ENCODE peak calls at places on chromosomes 6 and 20, in four cellular contexts. One of them, this sample, is unnamed.

GRCh38 chr20:31715766-31716165 is 6.9 kb downstream of the BCL2L1 start:
- DNase-seq in HCT116: no peak
- DNase-seq in esophagus muscularis mucosa: no peak
- DNase-seq in lower leg skin: no peak
- DNase-seq in this sample: no peak

GRCh38 chr20:5470458-5470857 is 153.7 kb upstream of the PROKR2 start:
- DNase-seq in lower leg skin: no peak
- DNase-seq in HCT116: no peak
- DNase-seq in esophagus muscularis mucosa: no peak
- DNase-seq in this sample: no peak

GRCh38 chr6:136333824-136334464 is 44.3 kb upstream of the BCLAF1 start:
- DNase-seq in esophagus muscularis mucosa: peak; percentile 45
- DNase-seq in HCT116: no peak
- DNase-seq in lower leg skin: no peak
- DNase-seq in this sample: no peak

GRCh38 chr6:13766201-13766634 is 48.1 kb downstream of the MCUR1 start:
- DNase-seq in esophagus muscularis mucosa: no peak
- DNase-seq in lower leg skin: peak; percentile 49
- DNase-seq in HCT116: peak; percentile 29
- DNase-seq in this sample: no peak

GRCh38 chr6:95133578-95133977 is 443.8 kb upstream of the MANEA start:
- DNase-seq in esophagus muscularis mucosa: no peak
- DNase-seq in HCT116: peak; percentile 16
- DNase-seq in lower leg skin: no peak
- DNase-seq in this sample: no peak

GRCh38 chr6:106803188-106803587 is 171.3 kb downstream of the CD24 start:
- DNase-seq in lower leg skin: no peak
- DNase-seq in esophagus muscularis mucosa: no peak
- DNase-seq in HCT116: no peak
- DNase-seq in this sample: no peak

GRCh38 chr6:128039542-128039941 is 138.7 kb upstream of the THEMIS start:
- DNase-seq in lower leg skin: no peak
- DNase-seq in HCT116: no peak
- DNase-seq in esophagus muscularis mucosa: no peak
- DNase-seq in this sample: no peak

GRCh38 chr20:21809961-21810523 is 104.6 kb downstream of the PAX1 start:
- DNase-seq in esophagus muscularis mucosa: no peak
- DNase-seq in HCT116: no peak
- DNase-seq in lower leg skin: no peak
- DNase-seq in this sample: no peak

GRCh38 chr6:146546440-146546839 is 2.8 kb downstream of the RAB32 start:
- DNase-seq in esophagus muscularis mucosa: no peak
- DNase-seq in HCT116: no peak
- DNase-seq in lower leg skin: peak; percentile 41
- DNase-seq in this sample: no peak

GRCh38 chr6:42101186-42101657 is 41.2 kb downstream of the C6orf132 start:
- DNase-seq in lower leg skin: no peak
- DNase-seq in HCT116: no peak
- DNase-seq in esophagus muscularis mucosa: no peak
- DNase-seq in this sample: no peak

GRCh38 chr20:57048027-57048869 is 218.2 kb downstream of the BMP7 start:
- DNase-seq in HCT116: no peak
- DNase-seq in esophagus muscularis mucosa: no peak
- DNase-seq in lower leg skin: peak; percentile 53
- DNase-seq in this sample: peak; percentile 62

GRCh38 chr6:39231844-39232243 is 2.6 kb upstream of the KCNK5 start:
- DNase-seq in HCT116: no peak
- DNase-seq in esophagus muscularis mucosa: no peak
- DNase-seq in lower leg skin: no peak
- DNase-seq in this sample: no peak

DNA sequence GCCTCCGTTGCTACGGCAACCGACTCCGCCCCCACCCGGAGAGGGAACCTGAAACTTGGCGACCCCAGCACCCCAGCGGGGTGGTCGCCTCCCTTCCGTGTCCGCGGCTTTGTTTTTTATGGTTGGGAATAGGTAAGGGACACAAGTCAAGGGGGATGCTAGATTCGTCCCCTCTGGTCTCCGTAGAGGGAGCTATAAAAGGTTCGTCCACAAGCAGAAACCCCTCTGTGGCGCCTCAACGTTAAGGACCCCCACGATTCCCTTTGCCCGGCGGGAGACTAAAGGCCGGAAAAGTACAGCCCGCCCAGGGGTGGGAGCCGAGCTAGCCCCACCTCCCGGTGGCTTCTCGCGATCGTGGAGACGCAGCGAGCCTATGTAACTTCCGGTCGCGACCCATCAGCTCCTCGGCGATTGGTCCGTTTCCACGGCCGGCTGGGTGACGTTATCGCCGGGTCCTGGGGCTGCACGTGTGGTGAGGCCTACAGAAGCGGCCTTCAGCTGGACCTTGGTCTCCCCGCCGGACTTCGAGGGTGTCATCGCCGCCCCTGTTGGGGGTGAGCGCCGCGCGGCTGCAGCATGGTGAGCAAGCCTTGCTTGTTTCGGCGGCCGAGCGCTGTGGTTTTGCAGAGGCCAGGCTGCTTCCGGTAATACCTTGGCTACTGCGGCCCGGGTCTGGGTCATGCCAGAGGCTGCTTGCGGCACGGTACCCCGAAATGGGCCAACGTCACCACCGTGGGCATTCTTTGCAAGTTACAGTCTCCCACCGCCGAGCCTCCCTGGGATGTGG is at the start of gene LTV1:
- DNase-seq in HCT116: peak; percentile 87
- DNase-seq in esophagus muscularis mucosa: peak; percentile 99
- DNase-seq in lower leg skin: peak; percentile 96
- DNase-seq in this sample: peak; percentile 91
- TF ChIP-seq POLR2A in HCT116: peak; percentile 65
- TF ChIP-seq POLR2A in esophagus muscularis mucosa: peak; percentile 18
- TF ChIP-seq POLR2A in lower leg skin: no peak
- TF ChIP-seq POLR2A in this sample: peak; percentile 91

GRCh38 chr6:16759181-16759645 is 2.0 kb downstream of the ATXN1 start:
- DNase-seq in esophagus muscularis mucosa: no peak
- DNase-seq in HCT116: no peak
- DNase-seq in lower leg skin: no peak
- DNase-seq in this sample: no peak

GRCh38 chr6:16761469-16762264 is 407 bp upstream of the ATXN1 start:
- DNase-seq in lower leg skin: peak; percentile 84
- DNase-seq in HCT116: peak; percentile 74
- DNase-seq in esophagus muscularis mucosa: peak; percentile 97
- DNase-seq in this sample: peak; percentile 48

GRCh38 chr6:16759646-16760535 is 1.4 kb downstream of the ATXN1 start:
- DNase-seq in HCT116: no peak
- DNase-seq in lower leg skin: peak; percentile 88
- DNase-seq in esophagus muscularis mucosa: peak; percentile 98
- DNase-seq in this sample: peak; percentile 46

GRCh38 chr6:16762265-16762546 is 946 bp upstream of the ATXN1 start:
- DNase-seq in lower leg skin: no peak
- DNase-seq in HCT116: no peak
- DNase-seq in esophagus muscularis mucosa: no peak
- DNase-seq in this sample: peak; percentile 12

DNA sequence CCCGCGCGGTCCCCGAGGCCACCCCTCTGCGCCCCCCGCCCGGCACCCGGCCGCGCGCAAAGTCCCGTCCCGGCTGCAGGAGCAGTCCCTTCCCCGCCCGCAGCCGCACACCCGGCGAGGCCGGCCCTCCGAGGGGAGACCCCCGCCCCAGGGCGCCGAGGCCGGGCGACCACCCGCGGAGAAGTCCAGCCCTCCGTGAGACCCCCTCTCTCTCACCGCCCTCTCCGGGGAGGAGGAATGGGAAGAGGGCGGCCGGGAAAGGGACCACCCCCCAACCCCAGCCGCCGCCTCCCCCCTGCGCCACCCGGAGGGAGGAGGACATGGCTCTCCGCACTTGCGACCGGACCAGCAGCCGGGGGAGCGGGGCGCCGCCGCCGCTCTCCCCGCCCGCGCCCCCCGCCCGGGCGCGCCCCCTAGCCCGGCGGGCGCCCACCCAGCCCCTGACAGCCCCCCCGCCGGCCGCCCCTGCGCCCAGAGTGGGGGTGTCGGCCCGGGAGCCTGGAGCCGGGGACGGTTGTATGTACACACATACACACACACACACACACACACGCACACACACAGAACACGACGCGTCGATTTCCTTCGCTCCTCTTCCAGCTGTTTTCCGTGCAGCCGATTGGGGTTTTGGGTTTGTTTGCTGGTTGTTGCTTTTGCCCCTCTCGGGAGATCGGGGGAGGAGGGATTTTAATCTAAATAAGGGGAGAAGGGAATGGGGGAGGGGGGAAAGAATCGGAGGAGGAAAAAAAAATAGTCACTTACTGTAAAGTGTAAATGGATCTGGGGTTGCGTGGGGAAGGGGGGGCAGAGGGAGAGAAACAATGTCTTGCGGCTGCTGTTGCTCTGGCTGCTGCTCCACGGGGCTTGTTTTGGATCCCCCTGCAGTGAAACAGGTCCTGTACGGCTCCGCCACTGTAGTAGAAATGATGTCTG is at the start of gene ATXN1:
- DNase-seq in HCT116: no peak
- DNase-seq in lower leg skin: peak; percentile 66
- DNase-seq in esophagus muscularis mucosa: no peak
- DNase-seq in this sample: peak; percentile 30
- TF ChIP-seq POLR2A in HCT116: no peak
- TF ChIP-seq POLR2A in lower leg skin: no peak
- TF ChIP-seq POLR2A in esophagus muscularis mucosa: no peak
- TF ChIP-seq POLR2A in this sample: peak; percentile 63

GRCh38 chr6:127013865-127014264 is 104.6 kb upstream of the RSPO3 start:
- DNase-seq in esophagus muscularis mucosa: no peak
- DNase-seq in lower leg skin: no peak
- DNase-seq in HCT116: no peak
- DNase-seq in this sample: no peak

GRCh38 chr6:127022297-127022696 is 96.2 kb upstream of the RSPO3 start:
- DNase-seq in lower leg skin: peak; percentile 16
- DNase-seq in esophagus muscularis mucosa: no peak
- DNase-seq in HCT116: no peak
- DNase-seq in this sample: no peak

GRCh38 chr6:127023001-127023778 is 95.3 kb upstream of the RSPO3 start:
- DNase-seq in HCT116: no peak
- DNase-seq in esophagus muscularis mucosa: no peak
- DNase-seq in lower leg skin: no peak
- DNase-seq in this sample: no peak

GRCh38 chr6:127015858-127016257 is 102.6 kb upstream of the RSPO3 start:
- DNase-seq in esophagus muscularis mucosa: no peak
- DNase-seq in HCT116: no peak
- DNase-seq in lower leg skin: no peak
- DNase-seq in this sample: no peak

GRCh38 chr6:127019828-127020227 is 98.6 kb upstream of the RSPO3 start:
- DNase-seq in esophagus muscularis mucosa: no peak
- DNase-seq in lower leg skin: no peak
- DNase-seq in HCT116: no peak
- DNase-seq in this sample: no peak
- TF ChIP-seq POLR2A in esophagus muscularis mucosa: no peak
- TF ChIP-seq POLR2A in lower leg skin: no peak
- TF ChIP-seq POLR2A in HCT116: no peak
- TF ChIP-seq POLR2A in this sample: no peak

DNA sequence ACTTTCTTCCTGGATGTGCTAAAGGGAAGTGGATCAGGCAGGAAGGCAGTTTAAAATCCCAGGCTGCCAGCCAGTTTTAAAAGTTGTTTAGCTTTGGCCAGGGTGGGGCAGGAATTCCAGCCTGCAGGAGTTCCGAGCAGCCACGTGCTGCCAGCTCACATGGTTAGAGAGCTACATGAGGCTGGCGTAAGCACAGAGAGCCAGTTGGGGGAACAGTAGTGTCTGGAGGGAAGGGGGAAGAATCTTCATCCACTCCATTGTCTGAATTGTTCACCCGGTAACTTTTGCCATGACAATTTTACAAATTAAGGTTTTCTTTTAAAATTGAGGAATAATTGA is 12.0 kb downstream of the CDC25B start:
- DNase-seq in HCT116: peak; percentile 80
- DNase-seq in lower leg skin: peak; percentile 93
- DNase-seq in esophagus muscularis mucosa: peak; percentile 95
- DNase-seq in this sample: no peak
- TF ChIP-seq POLR2A in HCT116: no peak
- TF ChIP-seq POLR2A in lower leg skin: no peak
- TF ChIP-seq POLR2A in esophagus muscularis mucosa: peak; percentile 66
- TF ChIP-seq POLR2A in this sample: no peak

DNA sequence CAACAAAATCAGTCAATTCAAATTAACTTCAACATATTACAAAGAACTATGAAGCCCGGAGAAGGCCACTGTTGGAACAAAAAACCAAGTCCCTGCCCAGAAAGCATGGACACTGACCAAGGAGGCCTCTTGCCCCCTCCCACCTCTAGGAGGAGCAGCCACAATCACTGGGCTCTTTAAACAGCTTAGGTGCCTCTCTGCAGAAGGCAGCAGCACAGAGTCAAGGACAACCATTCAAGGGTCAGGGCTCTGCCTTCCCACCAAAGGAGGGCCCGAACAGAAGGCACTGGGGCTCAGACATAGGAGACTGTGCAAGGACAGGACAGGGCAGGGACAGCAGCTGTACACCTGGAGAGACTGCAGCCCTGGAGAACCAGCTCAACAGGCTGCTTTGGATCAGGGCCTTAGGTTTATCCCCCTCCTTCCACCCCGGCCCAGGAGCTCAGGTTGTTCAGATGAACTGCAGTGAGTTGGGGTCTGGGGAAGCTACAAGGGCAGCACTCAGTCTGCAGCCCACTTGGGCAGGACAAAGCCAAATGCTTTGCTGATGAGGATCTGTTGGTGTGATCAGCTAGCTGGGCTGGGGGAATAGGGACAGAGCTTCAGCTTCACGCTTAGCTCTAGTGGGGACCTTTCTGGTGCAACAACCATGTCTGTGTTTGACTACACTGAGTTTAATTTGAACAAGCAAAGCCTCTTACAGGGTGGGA is 17.8 kb downstream of the TOMM34 start:
- DNase-seq in HCT116: no peak
- DNase-seq in esophagus muscularis mucosa: no peak
- DNase-seq in lower leg skin: no peak
- DNase-seq in this sample: no peak
- TF ChIP-seq POLR2A in HCT116: no peak
- TF ChIP-seq POLR2A in esophagus muscularis mucosa: no peak
- TF ChIP-seq POLR2A in lower leg skin: no peak
- TF ChIP-seq POLR2A in this sample: no peak

GRCh38 chr6:112337209-112337638 is 9.9 kb upstream of the RFPL4B start:
- DNase-seq in HCT116: peak; percentile 43
- DNase-seq in lower leg skin: peak; percentile 51
- DNase-seq in esophagus muscularis mucosa: no peak
- DNase-seq in this sample: no peak
- TF ChIP-seq POLR2A in HCT116: no peak
- TF ChIP-seq POLR2A in lower leg skin: no peak
- TF ChIP-seq POLR2A in esophagus muscularis mucosa: no peak
- TF ChIP-seq POLR2A in this sample: no peak

DNA sequence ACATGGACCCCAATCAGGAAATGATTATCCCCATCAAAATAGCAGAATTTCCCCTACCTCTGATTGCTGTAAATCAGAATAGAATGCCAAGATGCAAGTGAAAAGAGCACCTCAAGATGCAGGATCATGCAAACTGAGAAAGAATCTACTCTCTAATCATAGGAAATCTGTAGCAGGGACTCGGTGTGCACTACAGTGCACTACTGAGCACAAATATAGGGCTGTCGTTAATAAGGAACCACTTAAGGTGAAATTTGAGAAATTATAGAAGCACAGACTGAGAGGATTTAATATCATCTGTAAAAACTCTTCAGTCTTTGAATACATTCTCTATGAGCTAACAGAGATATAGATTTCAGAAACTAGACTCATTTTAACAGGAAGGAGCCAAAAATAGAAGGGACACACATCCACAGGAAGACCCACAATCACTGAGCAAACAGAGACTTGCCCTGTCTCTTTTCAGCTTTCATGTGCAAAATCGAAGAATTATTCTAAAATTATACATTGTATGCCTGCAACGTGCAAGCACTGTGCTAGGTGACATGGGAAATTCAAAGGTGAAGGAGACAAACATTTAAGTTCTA is 278.3 kb downstream of the HIVEP2 start:
- DNase-seq in lower leg skin: no peak
- DNase-seq in HCT116: no peak
- DNase-seq in esophagus muscularis mucosa: no peak
- DNase-seq in this sample: no peak
- TF ChIP-seq POLR2A in lower leg skin: no peak
- TF ChIP-seq POLR2A in HCT116: no peak
- TF ChIP-seq POLR2A in esophagus muscularis mucosa: no peak
- TF ChIP-seq POLR2A in this sample: no peak

This sample was measured in GM12891.